ENCODE peak calls at places on chromosomes 7 and 10, in eight cellular contexts. N is cardiac muscle cell, R is brain microvascular endothelial cell, O is GM23338, V is OCI-LY7, G is breast epithelium, I is adrenal gland, J is GM23248. P is an unnamed sample.

GRCh38 chr7:82362129-82362528 is 81.4 kb downstream of the CACNA2D1 start:
- DNase-seq in N (peak), R (peak), O (peak), V (no peak), G (no peak), I (no peak), J (peak), P (no peak)

GRCh38 chr10:25101466-25101865 is 73.3 kb upstream of the GPR158 start:
- DNase-seq in N (peak), R (no peak), O (no peak), V (no peak), G (no peak), I (no peak), J (no peak), P (no peak)

GRCh38 chr10:91975438-91975837 is 51.9 kb downstream of the BTAF1 start:
- DNase-seq in N (no peak), R (no peak), O (no peak), V (no peak), G (no peak), I (no peak), J (peak), P (no peak)

GRCh38 chr10:16449454-16449853 is 12.6 kb downstream of the PTER start:
- DNase-seq in N (no peak), R (no peak), O (no peak), V (no peak), G (no peak), I (no peak), J (no peak), P (no peak)

GRCh38 chr7:51067757-51068156 is 248.9 kb downstream of the COBL start:
- DNase-seq in N (peak), R (peak), O (peak), V (peak), G (peak), I (peak), J (peak), P (peak)

GRCh38 chr10:48751730-48752129 is 67.1 kb downstream of the WDFY4 start:
- DNase-seq in N (no peak), R (no peak), O (no peak), V (no peak), G (no peak), I (no peak), J (no peak), P (no peak)

GRCh38 chr10:76336213-76336963 is 905.0 kb downstream of the LRMDA start:
- DNase-seq in N (no peak), R (no peak), O (peak), V (no peak), G (no peak), I (no peak), J (no peak), P (no peak)

GRCh38 chr10:129032626-129033353 is 434.3 kb upstream of the MGMT start:
- DNase-seq in N (no peak), R (no peak), O (no peak), V (no peak), G (no peak), I (no peak), J (no peak), P (no peak)

GRCh38 chr7:94698275-94698674 is 42.3 kb upstream of the SGCE start:
- DNase-seq in N (peak), R (peak), O (no peak), V (no peak), G (no peak), I (no peak), J (peak), P (no peak)

GRCh38 chr7:55249332-55249731 is 115.8 kb upstream of the LANCL2 start:
- DNase-seq in N (no peak), R (no peak), O (no peak), V (no peak), G (no peak), I (no peak), J (no peak), P (no peak)

GRCh38 chr10:122492955-122493597 is 31.7 kb downstream of the HTRA1 start:
- DNase-seq in N (peak), R (no peak), O (no peak), V (no peak), G (no peak), I (no peak), J (peak), P (no peak)

GRCh38 chr7:28037220-28038010 is 143.2 kb downstream of the JAZF1 start:
- DNase-seq in N (peak), R (peak), O (no peak), V (no peak), G (no peak), I (no peak), J (peak), P (no peak)

GRCh38 chr10:4234661-4235060 is 449.7 kb upstream of the KLF6 start:
- DNase-seq in N (peak), R (no peak), O (no peak), V (peak), G (no peak), I (no peak), J (no peak), P (no peak)

GRCh38 chr7:45918556-45918955 is 2.5 kb downstream of the IGFBP3 start:
- DNase-seq in N (no peak), R (no peak), O (no peak), V (no peak), G (no peak), I (no peak), J (no peak), P (no peak)

GRCh38 chr7:48041665-48041995 is 6.3 kb downstream of the C7orf57 start:
- DNase-seq in N (peak), R (no peak), O (no peak), V (no peak), G (no peak), I (no peak), J (peak), P (no peak)

GRCh38 chr7:151309306-151309705 is 32.3 kb upstream of the NUB1 start:
- DNase-seq in N (peak), R (no peak), O (no peak), V (no peak), G (no peak), I (peak), J (peak), P (no peak)

GRCh38 chr7:133854739-133855138 is 272.4 kb upstream of the LRGUK start:
- DNase-seq in N (peak), R (peak), O (peak), V (peak), G (no peak), I (no peak), J (peak), P (no peak)

GRCh38 chr7:133850497-133851070 is 276.6 kb upstream of the LRGUK start:
- DNase-seq in N (no peak), R (no peak), O (no peak), V (no peak), G (no peak), I (no peak), J (no peak), P (no peak)

GRCh38 chr7:133857376-133858119 is 269.6 kb upstream of the LRGUK start:
- DNase-seq in N (no peak), R (no peak), O (no peak), V (no peak), G (no peak), I (no peak), J (no peak), P (no peak)

GRCh38 chr7:133851416-133851815 is 275.7 kb upstream of the LRGUK start:
- DNase-seq in N (no peak), R (no peak), O (no peak), V (no peak), G (no peak), I (no peak), J (peak), P (no peak)

GRCh38 chr7:133853706-133854276 is 273.3 kb upstream of the LRGUK start:
- DNase-seq in N (peak), R (peak), O (peak), V (peak), G (peak), I (no peak), J (peak), P (no peak)
- H3K27ac ChIP-seq in N (no peak), R (peak), O (no peak), V (no peak), G (no peak), I (no peak), J (peak), P (no peak)

DNA sequence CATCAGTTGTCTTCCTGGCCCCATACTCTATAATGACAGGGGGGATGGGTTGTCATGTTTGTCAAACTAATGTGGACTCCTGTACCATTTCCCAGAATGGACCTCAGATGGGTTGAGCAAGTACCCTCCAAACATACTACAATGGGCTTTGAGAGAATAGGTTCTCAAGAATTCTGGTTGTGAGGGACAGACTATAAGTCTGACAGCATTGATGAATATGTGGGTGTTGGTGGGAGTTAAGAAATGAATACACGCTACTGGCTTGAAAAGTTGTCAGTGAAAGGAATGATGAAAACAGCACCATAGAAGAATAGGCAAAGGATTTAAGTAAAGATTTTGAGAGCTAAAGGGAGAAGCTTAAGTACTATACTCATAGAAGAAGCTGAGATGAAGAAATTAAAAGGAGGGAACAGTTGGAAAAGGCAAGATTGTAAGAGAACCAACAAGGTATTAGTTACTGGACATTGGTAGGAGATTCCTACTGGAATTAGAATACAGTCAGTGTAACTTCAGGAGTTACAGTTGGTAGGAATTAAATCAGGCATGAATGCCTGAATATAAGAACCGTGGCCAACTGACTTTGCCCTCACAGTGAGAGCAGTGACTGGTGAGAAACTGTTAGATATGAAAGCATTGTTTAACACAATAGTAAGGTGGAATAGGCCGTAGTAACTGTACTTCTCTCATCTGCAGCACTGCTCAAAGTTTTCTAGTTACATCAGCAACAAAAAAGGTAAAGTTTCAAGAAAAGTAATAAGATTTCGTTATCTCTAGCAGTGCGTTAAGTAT is 86.3 kb downstream of the LCOR start:
- DNase-seq in N (no peak), R (no peak), O (no peak), V (no peak), G (no peak), I (no peak), J (no peak), P (no peak)
- H3K27ac ChIP-seq in N (peak), R (no peak), O (no peak), V (no peak), G (no peak), I (no peak), J (no peak), P (no peak)

DNA sequence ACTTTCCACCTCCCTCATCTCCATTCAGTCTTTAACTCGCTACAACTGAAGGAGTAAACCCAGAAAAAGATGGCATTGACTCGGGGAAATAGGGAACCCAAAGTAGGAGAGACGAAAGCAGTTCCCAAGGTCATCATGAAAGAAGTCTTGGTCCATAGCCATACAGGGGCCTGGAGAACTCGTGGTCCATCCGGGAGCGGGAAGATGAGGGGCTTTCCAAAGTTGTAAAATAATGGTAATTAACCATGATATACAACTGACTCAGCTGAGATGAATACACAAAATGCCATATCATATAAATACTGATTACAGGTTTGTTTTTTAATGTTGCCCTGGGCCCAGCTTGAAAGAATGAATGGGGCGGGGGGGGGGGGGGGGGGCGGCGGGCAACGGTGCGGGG is 32.3 kb downstream of the RBM17 start:
- DNase-seq in N (no peak), R (no peak), O (no peak), V (no peak), G (no peak), I (no peak), J (no peak), P (no peak)
- H3K27ac ChIP-seq in N (no peak), R (no peak), O (peak), V (no peak), G (no peak), I (no peak), J (no peak), P (no peak)

GRCh38 chr7:100802951-100803350 is 24.4 kb downstream of the EPHB4 start:
- DNase-seq in N (no peak), R (no peak), O (no peak), V (no peak), G (no peak), I (no peak), J (peak), P (no peak)
- H3K27ac ChIP-seq in N (peak), R (no peak), O (peak), V (no peak), G (peak), I (peak), J (no peak), P (no peak)

GRCh38 chr10:8908013-8908412 is 853.5 kb downstream of the GATA3 start:
- DNase-seq in N (no peak), R (no peak), O (peak), V (no peak), G (no peak), I (no peak), J (no peak), P (no peak)

GRCh38 chr10:8897769-8898168 is 843.3 kb downstream of the GATA3 start:
- DNase-seq in N (no peak), R (no peak), O (no peak), V (no peak), G (no peak), I (no peak), J (no peak), P (no peak)

GRCh38 chr10:8898745-8899330 is 844.4 kb downstream of the GATA3 start:
- DNase-seq in N (no peak), R (no peak), O (no peak), V (no peak), G (no peak), I (no peak), J (no peak), P (no peak)

GRCh38 chr10:8902926-8903325 is 848.4 kb downstream of the GATA3 start:
- DNase-seq in N (no peak), R (no peak), O (no peak), V (no peak), G (no peak), I (no peak), J (no peak), P (no peak)
- H3K27ac ChIP-seq in N (no peak), R (no peak), O (no peak), V (no peak), G (no peak), I (no peak), J (no peak), P (no peak)

DNA sequence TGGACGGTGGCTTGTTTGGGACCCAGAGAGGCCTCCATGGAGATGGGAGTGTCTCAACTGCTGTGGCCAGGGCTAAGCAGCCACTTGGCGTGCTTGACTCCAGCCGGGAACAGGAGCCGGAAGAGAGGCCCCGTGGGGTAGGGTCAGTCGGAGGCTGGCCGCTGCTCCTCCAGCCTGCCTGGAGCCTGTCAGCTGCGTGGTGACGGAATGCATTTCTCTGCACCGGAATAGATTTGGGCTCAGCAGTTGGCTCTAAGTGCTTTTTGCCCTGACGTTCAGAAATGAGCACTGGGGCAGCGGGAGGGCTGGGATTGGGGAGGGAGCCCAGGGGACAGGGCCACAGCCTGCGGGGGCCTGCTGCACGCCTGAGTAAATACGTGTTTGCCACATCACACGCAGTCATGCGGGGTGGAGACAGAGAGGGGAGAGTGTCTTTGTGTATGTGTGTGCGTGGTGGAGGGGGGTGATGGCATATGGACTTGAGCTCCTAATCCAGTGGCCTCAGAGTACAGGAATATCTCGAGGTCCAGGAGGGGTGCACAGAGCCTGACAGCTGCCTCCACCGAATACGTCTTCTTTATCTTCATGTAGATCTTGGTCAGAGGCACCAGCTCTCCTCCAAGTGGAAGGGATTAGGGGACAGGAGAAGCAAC is 151.2 kb downstream of the CDH23 start:
- DNase-seq in N (peak), R (peak), O (no peak), V (no peak), G (no peak), I (peak), J (no peak), P (no peak)
- H3K27ac ChIP-seq in N (peak), R (peak), O (no peak), V (no peak), G (no peak), I (no peak), J (no peak), P (no peak)

GRCh38 chr10:78953124-78954008 is 115.4 kb upstream of the ZMIZ1 start:
- DNase-seq in N (peak), R (no peak), O (no peak), V (no peak), G (no peak), I (peak), J (peak), P (no peak)
- H3K27ac ChIP-seq in N (no peak), R (no peak), O (no peak), V (no peak), G (peak), I (no peak), J (no peak), P (no peak)

GRCh38 chr7:44075296-44076075 is 6.8 kb downstream of the POLM start:
- DNase-seq in N (no peak), R (no peak), O (no peak), V (no peak), G (no peak), I (no peak), J (no peak), P (no peak)
- H3K27ac ChIP-seq in N (no peak), R (no peak), O (no peak), V (no peak), G (no peak), I (no peak), J (peak), P (no peak)

GRCh38 chr7:98472391-98473002 is 71.6 kb upstream of the BAIAP2L1 start:
- DNase-seq in N (no peak), R (no peak), O (no peak), V (no peak), G (no peak), I (no peak), J (no peak), P (no peak)
- H3K27ac ChIP-seq in N (no peak), R (no peak), O (no peak), V (no peak), G (no peak), I (no peak), J (no peak), P (no peak)

GRCh38 chr7:117114272-117114671 is 161.0 kb downstream of the ST7 start:
- DNase-seq in N (no peak), R (no peak), O (no peak), V (no peak), G (no peak), I (no peak), J (no peak), P (no peak)

GRCh38 chr7:117111532-117111931 is 158.2 kb downstream of the ST7 start:
- DNase-seq in N (no peak), R (no peak), O (no peak), V (no peak), G (no peak), I (no peak), J (no peak), P (no peak)

GRCh38 chr7:117112640-117113039 is 159.3 kb downstream of the ST7 start:
- DNase-seq in N (no peak), R (no peak), O (no peak), V (no peak), G (no peak), I (no peak), J (no peak), P (no peak)

GRCh38 chr7:117113871-117114270 is 160.6 kb downstream of the ST7 start:
- DNase-seq in N (no peak), R (no peak), O (no peak), V (no peak), G (no peak), I (no peak), J (no peak), P (no peak)

GRCh38 chr7:117110480-117111315 is 157.4 kb downstream of the ST7 start:
- DNase-seq in N (no peak), R (no peak), O (no peak), V (no peak), G (no peak), I (no peak), J (no peak), P (no peak)
- H3K27ac ChIP-seq in N (peak), R (no peak), O (no peak), V (no peak), G (no peak), I (no peak), J (no peak), P (no peak)